ENCODE peak calls at places on chromosomes 5 and 9, in four cellular contexts. Z is EH, A is astrocyte of the spinal cord, G is Caki2. Q is an unnamed sample.

GRCh38 chr9:113380869-113381378 is 4.1 kb upstream of the HDHD3 start:
- DNase-seq in A (no peak), Z (no peak), G (no peak), Q (no peak)

GRCh38 chr9:108928386-108928785 is 5.5 kb downstream of the ELP1 start:
- DNase-seq in G (no peak), Z (no peak), A (no peak), Q (no peak)

GRCh38 chr5:39021413-39021812 is 52.8 kb downstream of the RICTOR start:
- DNase-seq in A (no peak), Z (peak; percentile 53), G (no peak), Q (no peak)

GRCh38 chr5:66620711-66621110 is 24.5 kb downstream of the MAST4 start:
- DNase-seq in Z (no peak), A (no peak), G (no peak), Q (no peak)

GRCh38 chr5:172854958-172855357 is 20.9 kb downstream of the ERGIC1 start:
- DNase-seq in Z (no peak), A (no peak), G (no peak), Q (no peak)

GRCh38 chr5:81302596-81302995 is 1.2 kb downstream of the ZCCHC9 start:
- DNase-seq in G (no peak), A (no peak), Z (no peak), Q (no peak)

GRCh38 chr9:127629468-127630081 is 17.5 kb downstream of the STXBP1 start:
- DNase-seq in A (peak; percentile 3), Z (no peak), G (no peak), Q (no peak)

GRCh38 chr9:123871781-123872180 is 58.1 kb downstream of the DENND1A start:
- DNase-seq in A (no peak), Z (peak; percentile 11), G (no peak), Q (no peak)

GRCh38 chr5:923473-923873 is 30.8 kb downstream of the TRIP13 start:
- DNase-seq in Z (peak; percentile 71), A (peak; percentile 49), G (peak; percentile 53), Q (peak; percentile 53)

GRCh38 chr5:102542064-102542463 is 43.3 kb upstream of the SLCO6A1 start:
- DNase-seq in Z (no peak), G (no peak), A (no peak), Q (no peak)

GRCh38 chr9:126804198-126804695 is 593 bp upstream of the ZBTB43 start:
- DNase-seq in A (no peak), Z (no peak), G (no peak), Q (no peak)

GRCh38 chr5:80204808-80205614 is 50.8 kb downstream of the SERINC5 start:
- DNase-seq in G (no peak), A (no peak), Z (peak; percentile 28), Q (no peak)

GRCh38 chr5:95760291-95761191 is 29.4 kb downstream of the RHOBTB3 start:
- DNase-seq in A (peak; percentile 96), G (peak; percentile 49), Z (peak; percentile 99), Q (peak; percentile 24)

GRCh38 chr9:12784461-12785250 is 9.8 kb downstream of the LURAP1L start:
- DNase-seq in Z (peak; percentile 91), G (peak; percentile 92), A (peak; percentile 92), Q (peak; percentile 35)

GRCh38 chr5:121851643-121852574 is at the start of gene FTMT:
- DNase-seq in A (no peak), Z (no peak), G (no peak), Q (no peak)

GRCh38 chr5:149040421-149040820 is 22.4 kb downstream of the SH3TC2 start:
- DNase-seq in Z (peak; percentile 25), A (no peak), G (no peak), Q (no peak)

Q was measured in NCI-H2029 treated with DMSO at 0.1 percent for 48 hours.